ENCODE peak calls at places on chromosomes 13 and 19, in ten cellular contexts. M, Y, K, U, Z, O, T, B, V and F are unnamed samples.
A peak's percentile ranks its signal among the peaks of the same experiment; 100 is the strongest.

GRCh38 chr19:883661-884211 is 9.3 kb downstream of the MED16 start:
- DNase-seq in M (peak; percentile 59), Y (peak; percentile 89), K (no peak), U (no peak), Z (no peak), O (no peak), T (no peak), B (no peak), V (no peak), F (no peak)

GRCh38 chr19:47714339-47714738 is 1.1 kb downstream of the EHD2 start:
- DNase-seq in M (no peak), Y (no peak), K (no peak), U (no peak), Z (no peak), O (no peak), T (no peak), B (no peak), V (no peak), F (no peak)

GRCh38 chr19:18397242-18398202 is at the start of gene LRRC25:
- DNase-seq in M (peak; percentile 29), Y (no peak), K (no peak), U (no peak), Z (peak; percentile 38), O (no peak), T (no peak), B (peak; percentile 59), V (no peak), F (no peak)

GRCh38 chr19:12825259-12826131 is 8.9 kb downstream of the RTBDN start:
- DNase-seq in M (peak; percentile 76), Y (no peak), K (no peak), U (no peak), Z (no peak), O (no peak), T (no peak), B (no peak), V (no peak), F (no peak)

GRCh38 chr13:24617394-24618218 is 62.6 kb upstream of the ATP12A start:
- DNase-seq in M (no peak), Y (no peak), K (peak; percentile 32), U (no peak), Z (no peak), O (no peak), T (no peak), B (no peak), V (no peak), F (no peak)

GRCh38 chr13:56198350-56198749 is 942.4 kb upstream of the PRR20A start:
- DNase-seq in M (no peak), Y (no peak), K (no peak), U (no peak), Z (no peak), O (no peak), T (no peak), B (no peak), V (no peak), F (no peak)

GRCh38 chr13:41649659-41650058 is 192.3 kb downstream of the RGCC start:
- DNase-seq in M (no peak), Y (peak; percentile 10), K (no peak), U (no peak), Z (no peak), O (no peak), T (no peak), B (no peak), V (no peak), F (no peak)

GRCh38 chr19:57248646-57249045 is 8.2 kb downstream of the ZNF805 start:
- DNase-seq in M (no peak), Y (no peak), K (no peak), U (no peak), Z (no peak), O (no peak), T (no peak), B (no peak), V (no peak), F (no peak)

GRCh38 chr19:27776020-27776419 is 1436.9 kb downstream of the UQCRFS1 start:
- DNase-seq in M (no peak), Y (peak; percentile 37), K (no peak), U (no peak), Z (no peak), O (no peak), T (no peak), B (no peak), V (no peak), F (no peak)

GRCh38 chr19:41997851-41998229 is 3.8 kb upstream of the ATP1A3 start:
- DNase-seq in M (peak; percentile 61), Y (no peak), K (no peak), U (no peak), Z (no peak), O (no peak), T (peak; percentile 9), B (no peak), V (no peak), F (no peak)

GRCh38 chr13:38398810-38399493 is 49.3 kb downstream of the UFM1 start:
- DNase-seq in M (no peak), Y (peak; percentile 50), K (no peak), U (no peak), Z (no peak), O (no peak), T (no peak), B (no peak), V (no peak), F (no peak)

GRCh38 chr13:79749985-79750551 is 269.1 kb downstream of the NDFIP2 start:
- DNase-seq in M (no peak), Y (peak; percentile 67), K (peak; percentile 85), U (no peak), Z (peak; percentile 15), O (no peak), T (no peak), B (no peak), V (no peak), F (no peak)

GRCh38 chr13:72540818-72541217 is 186.6 kb downstream of the MZT1 start:
- DNase-seq in M (no peak), Y (no peak), K (no peak), U (no peak), Z (no peak), O (no peak), T (no peak), B (no peak), V (no peak), F (no peak)

GRCh38 chr19:31110331-31110730 is 238.9 kb downstream of the TSHZ3 start:
- DNase-seq in M (no peak), Y (peak; percentile 72), K (no peak), U (no peak), Z (no peak), O (no peak), T (no peak), B (no peak), V (no peak), F (no peak)